ENCODE peak calls at places on chromosomes 5 and 9, in six cellular contexts. I, S, G, T, E and V are unnamed samples.

GRCh38 chr5:102823441-102823874 is 68.4 kb downstream of the PAM start:
- DNase-seq in I (peak), S (no peak), G (no peak), T (no peak), E (no peak), V (no peak)

GRCh38 chr9:100623969-100624368 is 46.1 kb downstream of the CAVIN4 start:
- DNase-seq in I (no peak), S (no peak), G (no peak), T (no peak), E (no peak), V (no peak)

GRCh38 chr9:91732187-91733005 is 217.6 kb downstream of the ROR2 start:
- DNase-seq in I (no peak), S (no peak), G (no peak), T (no peak), E (no peak), V (peak)

GRCh38 chr9:109640232-109641078 is 139.5 kb upstream of the PALM2AKAP2 start:
- DNase-seq in I (no peak), S (peak), G (peak), T (no peak), E (no peak), V (peak)

GRCh38 chr5:485943-486491 is 38.2 kb downstream of the SLC9A3 start:
- DNase-seq in I (no peak), S (no peak), G (no peak), T (no peak), E (no peak), V (no peak)

GRCh38 chr5:179870403-179870903 is 11.8 kb upstream of the MRNIP start:
- DNase-seq in I (no peak), S (peak), G (peak), T (peak), E (peak), V (no peak)

GRCh38 chr9:134459164-134459563 is 132.9 kb downstream of the RXRA start:
- DNase-seq in I (no peak), S (no peak), G (no peak), T (no peak), E (no peak), V (no peak)

GRCh38 chr9:26744362-26744965 is 148.1 kb downstream of the CAAP1 start:
- DNase-seq in I (peak), S (no peak), G (peak), T (no peak), E (no peak), V (no peak)

GRCh38 chr5:99169309-99169708 is 240.5 kb upstream of the CHD1 start:
- DNase-seq in I (peak), S (no peak), G (peak), T (no peak), E (no peak), V (no peak)

GRCh38 chr9:122016789-122017188 is 76.3 kb downstream of the TTLL11 start:
- DNase-seq in I (no peak), S (peak), G (no peak), T (no peak), E (no peak), V (no peak)

GRCh38 chr5:53480474-53481353 is at the start of gene FST:
- DNase-seq in I (no peak), S (peak), G (no peak), T (no peak), E (no peak), V (peak)

GRCh38 chr9:13437898-13438297 is 158.4 kb upstream of the MPDZ start:
- DNase-seq in I (no peak), S (no peak), G (no peak), T (no peak), E (no peak), V (no peak)

GRCh38 chr5:127758884-127759283 is 55.7 kb downstream of the CCDC192 start:
- DNase-seq in I (no peak), S (no peak), G (no peak), T (no peak), E (no peak), V (no peak)

GRCh38 chr5:93585753-93586385 is 2.8 kb downstream of the NR2F1 start:
- DNase-seq in I (no peak), S (peak), G (no peak), T (no peak), E (no peak), V (no peak)

GRCh38 chr5:107553063-107553676 is 117.6 kb downstream of the EFNA5 start:
- DNase-seq in I (no peak), S (no peak), G (peak), T (no peak), E (no peak), V (no peak)

GRCh38 chr5:89338935-89339334 is 456.0 kb upstream of the MEF2C start:
- DNase-seq in I (no peak), S (no peak), G (no peak), T (no peak), E (no peak), V (no peak)

GRCh38 chr9:135305546-135306180 is 173.9 kb upstream of the PPP1R26 start:
- DNase-seq in I (no peak), S (no peak), G (no peak), T (no peak), E (no peak), V (no peak)

GRCh38 chr5:126516133-126516532 is 78.9 kb downstream of the ALDH7A1 start:
- DNase-seq in I (no peak), S (no peak), G (no peak), T (no peak), E (no peak), V (no peak)

GRCh38 chr5:90294604-90295003 is 115.0 kb downstream of the CETN3 start:
- DNase-seq in I (no peak), S (no peak), G (no peak), T (no peak), E (no peak), V (no peak)

GRCh38 chr9:113592806-113593575 is 129.5 kb downstream of the RGS3 start:
- DNase-seq in I (no peak), S (no peak), G (no peak), T (peak), E (no peak), V (no peak)

GRCh38 chr9:113594484-113595299 is 131.2 kb downstream of the RGS3 start:
- DNase-seq in I (no peak), S (no peak), G (no peak), T (peak), E (no peak), V (no peak)

GRCh38 chr9:113591899-113592625 is 128.5 kb downstream of the RGS3 start:
- DNase-seq in I (no peak), S (no peak), G (no peak), T (peak), E (no peak), V (no peak)

GRCh38 chr9:113590991-113591898 is 127.7 kb downstream of the RGS3 start:
- DNase-seq in I (no peak), S (peak), G (peak), T (peak), E (peak), V (peak)

GRCh38 chr9:113593682-113594281 is 130.3 kb downstream of the RGS3 start:
- DNase-seq in I (peak), S (peak), G (peak), T (peak), E (peak), V (peak)
- TF ChIP-seq POLR2A in I (no peak), S (peak), G (peak), T (peak), E (peak), V (no peak)

GRCh38 chr9:95012035-95012708 is 285.7 kb downstream of the AOPEP start:
- DNase-seq in I (no peak), S (no peak), G (no peak), T (no peak), E (no peak), V (no peak)

GRCh38 chr9:95008151-95008771 is 281.8 kb downstream of the AOPEP start:
- DNase-seq in I (no peak), S (no peak), G (peak), T (no peak), E (no peak), V (no peak)

GRCh38 chr9:95010431-95010838 is 283.9 kb downstream of the AOPEP start:
- DNase-seq in I (no peak), S (no peak), G (no peak), T (no peak), E (no peak), V (no peak)

GRCh38 chr9:95007470-95007869 is 281.0 kb downstream of the AOPEP start:
- DNase-seq in I (no peak), S (no peak), G (no peak), T (no peak), E (no peak), V (no peak)

GRCh38 chr9:95009459-95009858 is 283.0 kb downstream of the AOPEP start:
- DNase-seq in I (no peak), S (no peak), G (peak), T (no peak), E (no peak), V (no peak)
- H3K27ac ChIP-seq in I (no peak), S (peak), G (peak), T (peak), E (peak), V (peak)

GRCh38 chr5:138713247-138713646 is 40.0 kb upstream of the CTNNA1 start:
- DNase-seq in I (no peak), S (no peak), G (no peak), T (no peak), E (no peak), V (no peak)
- TF ChIP-seq CTCF in I (no peak), S (no peak), G (no peak), T (no peak), E (no peak), V (no peak)

DNA sequence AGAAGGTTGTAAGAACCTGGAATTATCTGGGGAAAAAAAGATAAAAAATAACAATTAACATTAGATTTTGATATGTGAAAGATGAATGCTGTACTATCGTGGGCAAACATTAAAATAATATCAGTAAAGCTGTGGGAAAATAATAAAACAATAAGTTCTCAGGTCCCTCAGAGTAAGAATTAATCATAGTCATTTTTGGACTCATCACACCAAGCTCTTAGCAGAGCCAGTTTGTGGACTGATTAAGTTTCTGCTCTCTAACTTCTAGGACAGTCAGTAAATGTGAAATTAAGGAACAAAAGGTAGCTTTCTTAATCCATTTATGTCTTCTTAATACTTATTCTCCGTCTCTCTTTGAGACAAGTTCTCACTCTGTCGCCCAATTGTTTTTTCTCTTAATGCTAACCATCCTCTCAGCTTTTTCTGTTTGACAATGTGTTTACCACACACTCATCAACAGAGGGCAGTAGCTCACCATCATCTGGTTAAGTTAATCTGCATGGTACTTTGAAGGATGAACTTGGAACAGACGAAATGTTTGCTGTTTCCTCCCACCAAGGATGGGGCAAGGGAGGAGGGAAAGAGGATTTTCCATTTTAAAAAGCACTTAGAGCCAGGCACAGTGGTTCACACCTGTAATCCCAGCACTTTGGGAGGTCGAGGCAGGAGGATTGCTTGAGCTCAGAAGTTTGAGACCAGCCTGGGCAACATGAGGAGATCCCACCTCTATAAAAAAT is 5.3 kb upstream of the ACO1 start:
- DNase-seq in I (peak), S (no peak), G (peak), T (no peak), E (no peak), V (no peak)
- TF ChIP-seq POLR2A in I (no peak), S (no peak), G (no peak), T (no peak), E (no peak), V (no peak)

GRCh38 chr5:2006193-2006970 is 123.7 kb upstream of the IRX4 start:
- DNase-seq in I (no peak), S (no peak), G (no peak), T (no peak), E (no peak), V (no peak)
- H3K27ac ChIP-seq in I (no peak), S (no peak), G (no peak), T (no peak), E (no peak), V (no peak)

GRCh38 chr9:94906713-94907112 is 180.2 kb downstream of the AOPEP start:
- DNase-seq in I (no peak), S (no peak), G (no peak), T (no peak), E (no peak), V (no peak)
- TF ChIP-seq CTCF in I (no peak), S (no peak), G (no peak), T (no peak), E (no peak), V (no peak)